ENCODE peak calls at places on chromosomes 7 and 10, in seven cellular contexts. K is cardiac fibroblast; A is NCI-H1092; D is bronchial epithelial cell; Z is activated CD4-positive, alpha-beta T cell treated with anti-CD3 and anti-CD28 coated beads, Interleukin-2, amount 10 ng/mL, durations not matched to agents 7 days and 5 days; N is activated effector memory CD4-positive, alpha-beta T cell treated with Interleukin-2 at 50 U/mL for 16 hours; C is mucosa of gallbladder. R is an unnamed sample.

GRCh38 chr10:26821699-26822542 is 38.8 kb downstream of the ABI1 start:
- DNase-seq in D (no peak), K (no peak), C (no peak), Z (no peak), N (no peak), A (no peak), R (no peak)

GRCh38 chr10:68330852-68331454 is 911 bp upstream of the HNRNPH3 start:
- DNase-seq in N (no peak), K (peak), C (peak), A (peak), D (no peak), Z (peak), R (peak)

GRCh38 chr7:142327555-142327954 is 69.7 kb upstream of the PRSS58 start:
- DNase-seq in N (no peak), A (no peak), Z (no peak), D (no peak), K (no peak), C (no peak), R (no peak)

GRCh38 chr10:70007116-70007820 is 45.4 kb upstream of the MACROH2A2 start:
- DNase-seq in D (no peak), N (no peak), K (no peak), Z (no peak), C (no peak), A (no peak), R (no peak)

GRCh38 chr7:630111-630511 is 96.4 kb upstream of the DNAAF5 start:
- DNase-seq in D (no peak), A (no peak), C (no peak), N (no peak), K (no peak), Z (no peak), R (no peak)

GRCh38 chr7:137606061-137606674 is 240.6 kb downstream of the DGKI start:
- DNase-seq in C (no peak), N (no peak), A (peak), Z (no peak), D (peak), K (peak), R (no peak)

GRCh38 chr7:77425151-77426051 is 9.3 kb upstream of the GSAP start:
- DNase-seq in K (peak), D (peak), A (no peak), C (no peak), Z (no peak), N (no peak), R (no peak)

GRCh38 chr10:127976286-127976685 is 69.4 kb downstream of the PTPRE start:
- DNase-seq in A (no peak), Z (no peak), N (no peak), C (no peak), D (no peak), K (peak), R (no peak)

GRCh38 chr7:133873187-133873586 is 254.0 kb upstream of the LRGUK start:
- DNase-seq in N (no peak), A (no peak), Z (no peak), D (no peak), C (no peak), K (no peak), R (no peak)

GRCh38 chr10:103740683-103741082 is 114.7 kb downstream of the SH3PXD2A start:
- DNase-seq in D (no peak), K (no peak), N (no peak), A (no peak), C (no peak), Z (no peak), R (no peak)